ENCODE peak calls at places on chromosomes 6 and 20, in five cellular contexts. C is neuronal stem cell, K is mesenchymal stem cell, Q is IMR-90, A is trophoblast cell. U is an unnamed sample.

GRCh38 chr6:86961432-86962200 is 24.3 kb downstream of the HTR1E start:
- DNase-seq in C (no peak), K (no peak), Q (no peak), A (peak), U (no peak)

GRCh38 chr6:6131492-6132109 is 124.9 kb upstream of the NRN1 start:
- DNase-seq in C (peak), K (no peak), Q (no peak), A (peak), U (peak)

GRCh38 chr6:48606618-48607017 is 495.6 kb upstream of the PTCHD4 start:
- DNase-seq in C (no peak), K (no peak), Q (no peak), A (no peak), U (no peak)

GRCh38 chr6:166707045-166707444 is 80.0 kb upstream of the RPS6KA2 start:
- DNase-seq in C (peak), K (peak), Q (peak), A (peak), U (peak)

GRCh38 chr20:50558483-50558925 is 48.3 kb downstream of the PTPN1 start:
- DNase-seq in C (no peak), K (peak), Q (peak), A (peak), U (no peak)

GRCh38 chr20:25054995-25055629 is 2.8 kb downstream of the ACSS1 start:
- DNase-seq in C (no peak), K (no peak), Q (peak), A (peak), U (no peak)

GRCh38 chr6:13527669-13528051 is 40.3 kb upstream of the GFOD1 start:
- DNase-seq in C (no peak), K (no peak), Q (no peak), A (no peak), U (no peak)

GRCh38 chr6:151240036-151240685 is 394 bp downstream of the AKAP12 start:
- DNase-seq in C (peak), K (peak), Q (peak), A (peak), U (peak)

GRCh38 chr6:137112067-137112355 is 61.4 kb downstream of the IL22RA2 start:
- DNase-seq in C (no peak), K (peak), Q (peak), A (peak), U (no peak)

GRCh38 chr20:19713851-19714716 is 44.0 kb upstream of the RIN2 start:
- DNase-seq in C (no peak), K (peak), Q (no peak), A (peak), U (no peak)

GRCh38 chr20:25320035-25320800 is 70.4 kb downstream of the ABHD12 start:
- DNase-seq in C (no peak), K (no peak), Q (no peak), A (no peak), U (no peak)

GRCh38 chr6:3140201-3140600 is 17.1 kb downstream of the TUBB2A start:
- DNase-seq in C (no peak), K (no peak), Q (no peak), A (no peak), U (no peak)

GRCh38 chr6:43396408-43397149 is 27.1 kb upstream of the ZNF318 start:
- DNase-seq in C (no peak), K (no peak), Q (no peak), A (peak), U (no peak)

GRCh38 chr20:64224344-64225165 is 31.0 kb upstream of the PCMTD2 start:
- DNase-seq in C (no peak), K (peak), Q (peak), A (no peak), U (no peak)

GRCh38 chr6:52389264-52389625 is 27.3 kb downstream of the PAQR8 start:
- DNase-seq in C (no peak), K (no peak), Q (peak), A (no peak), U (no peak)

DNA sequence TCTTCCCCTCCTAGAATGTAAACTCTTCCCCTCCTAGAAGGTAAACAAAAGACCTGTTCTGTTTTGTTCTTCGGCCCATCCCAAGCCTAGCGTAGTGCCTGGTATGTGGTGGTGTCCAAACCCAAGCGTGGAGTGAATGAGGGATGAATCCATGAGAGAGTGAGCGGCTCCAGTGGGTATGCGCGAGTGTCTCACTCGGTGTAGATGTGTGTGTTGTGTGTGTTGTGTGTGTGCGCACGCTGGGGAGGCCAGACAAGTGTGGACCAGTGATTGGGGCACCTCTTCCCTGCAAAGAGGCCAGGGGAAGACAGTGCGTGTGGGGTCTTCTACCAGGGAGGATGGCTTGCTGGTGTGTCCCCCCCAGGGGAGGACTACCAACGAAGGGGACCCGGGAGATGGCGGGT is 392 bp upstream of the SLC2A10 start:
- DNase-seq in C (no peak), K (no peak), Q (no peak), A (peak), U (no peak)
- H3K18ac ChIP-seq in C (peak), K (peak), Q (peak), A (peak), U (peak)

GRCh38 chr6:82836022-82836575 is 229.5 kb downstream of the UBE3D start:
- DNase-seq in C (no peak), K (no peak), Q (no peak), A (peak), U (peak)
- H2AFZ ChIP-seq in C (peak), K (no peak), Q (peak), A (no peak), U (peak)

DNA sequence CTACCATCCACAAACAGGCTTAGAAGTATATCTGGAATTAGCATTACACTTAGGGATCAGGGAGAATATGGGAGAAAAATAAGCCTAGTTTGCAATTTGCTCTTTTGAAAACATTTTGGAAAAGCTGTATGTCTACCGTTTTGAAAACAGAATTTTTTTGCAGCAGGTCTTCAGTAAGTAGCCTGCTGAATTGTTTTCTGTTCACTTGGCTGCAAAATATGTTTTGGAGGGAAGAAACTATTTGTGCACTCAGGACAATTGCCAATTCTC is 39.6 kb downstream of the ILRUN start:
- DNase-seq in C (no peak), K (no peak), Q (no peak), A (no peak), U (no peak)
- H3K18ac ChIP-seq in C (no peak), K (peak), Q (peak), A (no peak), U (no peak)

DNA sequence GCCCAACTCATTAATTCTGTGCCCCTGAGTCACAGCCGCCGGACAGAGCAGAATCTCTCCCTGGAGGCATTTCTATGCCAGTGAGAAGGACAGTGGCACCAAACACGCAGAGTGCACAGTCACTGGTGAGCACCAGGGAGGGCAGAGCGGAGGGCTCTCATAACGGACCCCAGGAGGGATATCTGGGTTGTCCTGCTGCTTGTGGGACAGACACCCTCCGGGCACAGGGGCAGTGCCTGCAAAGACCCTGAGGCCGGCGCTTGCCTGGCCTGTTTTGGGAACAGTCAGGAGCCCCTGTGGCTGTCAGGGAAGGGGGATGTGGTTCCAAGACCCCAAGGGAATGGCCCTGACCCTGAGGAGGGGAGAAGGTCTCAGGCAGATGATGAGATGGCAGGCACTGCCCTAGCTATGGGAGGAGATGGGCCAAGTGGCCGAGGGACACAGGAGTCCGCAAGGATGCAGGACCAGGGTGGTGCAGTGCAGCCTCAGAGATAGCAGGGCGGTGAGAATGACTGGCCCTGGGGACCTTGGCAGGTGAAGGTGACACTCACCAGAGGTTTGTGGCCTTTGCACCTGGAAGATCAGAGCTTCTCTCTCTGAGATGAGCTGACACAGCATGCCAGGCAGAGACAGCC is 270.8 kb downstream of the SMOC2 start:
- DNase-seq in C (no peak), K (no peak), Q (no peak), A (peak), U (no peak)
- H2AFZ ChIP-seq in C (no peak), K (no peak), Q (no peak), A (no peak), U (no peak)

U was measured in H9.